ENCODE peak calls at places on chromosome 19, in ten cellular contexts. X, H, A, G, D, E, S, Z, L and U are unnamed samples.
A peak's percentile ranks its signal among the peaks of the same experiment; 100 is the strongest.

GRCh38 chr19:54248016-54248601 is 5.5 kb upstream of the LILRA6 start:
- DNase-seq in X (peak; percentile 26), H (no peak), A (no peak), G (peak; percentile 22), D (no peak), E (no peak), S (no peak), Z (no peak), L (peak; percentile 71), U (no peak)

GRCh38 chr19:1839658-1840540 is 8.4 kb downstream of the REXO1 start:
- DNase-seq in X (no peak), H (no peak), A (no peak), G (no peak), D (no peak), E (no peak), S (no peak), Z (no peak), L (no peak), U (no peak)

GRCh38 chr19:14550201-14550754 is 20.9 kb downstream of the TECR start:
- DNase-seq in X (no peak), H (peak; percentile 58), A (no peak), G (no peak), D (peak; percentile 46), E (no peak), S (no peak), Z (no peak), L (no peak), U (peak; percentile 72)

GRCh38 chr19:6423499-6424189 is 967 bp downstream of the KHSRP start:
- DNase-seq in X (peak; percentile 42), H (peak; percentile 43), A (no peak), G (peak; percentile 33), D (peak; percentile 78), E (no peak), S (no peak), Z (peak; percentile 75), L (peak; percentile 67), U (peak; percentile 33)

GRCh38 chr19:2026770-2027169 is 11.3 kb upstream of the BTBD2 start:
- DNase-seq in X (no peak), H (no peak), A (no peak), G (no peak), D (no peak), E (no peak), S (no peak), Z (no peak), L (no peak), U (no peak)

GRCh38 chr19:43408043-43408442 is 6.6 kb upstream of the TEX101 start:
- DNase-seq in X (no peak), H (no peak), A (no peak), G (no peak), D (no peak), E (no peak), S (no peak), Z (no peak), L (no peak), U (no peak)

GRCh38 chr19:13770013-13770635 is 4.1 kb upstream of the C19orf53 start:
- DNase-seq in X (no peak), H (no peak), A (no peak), G (no peak), D (no peak), E (no peak), S (no peak), Z (no peak), L (no peak), U (no peak)

GRCh38 chr19:2127758-2128157 is 23.6 kb downstream of the AP3D1 start:
- DNase-seq in X (no peak), H (no peak), A (no peak), G (no peak), D (no peak), E (no peak), S (peak; percentile 77), Z (no peak), L (no peak), U (no peak)

GRCh38 chr19:4506449-4507149 is 11.7 kb downstream of the PLIN4 start:
- DNase-seq in X (peak; percentile 80), H (peak; percentile 48), A (peak; percentile 8), G (peak; percentile 67), D (no peak), E (no peak), S (no peak), Z (no peak), L (no peak), U (peak; percentile 63)

GRCh38 chr19:42286349-42287016 is 15.4 kb upstream of the PRR19 start:
- DNase-seq in X (peak; percentile 27), H (no peak), A (no peak), G (no peak), D (peak; percentile 36), E (no peak), S (peak; percentile 57), Z (no peak), L (peak; percentile 80), U (no peak)

DNA sequence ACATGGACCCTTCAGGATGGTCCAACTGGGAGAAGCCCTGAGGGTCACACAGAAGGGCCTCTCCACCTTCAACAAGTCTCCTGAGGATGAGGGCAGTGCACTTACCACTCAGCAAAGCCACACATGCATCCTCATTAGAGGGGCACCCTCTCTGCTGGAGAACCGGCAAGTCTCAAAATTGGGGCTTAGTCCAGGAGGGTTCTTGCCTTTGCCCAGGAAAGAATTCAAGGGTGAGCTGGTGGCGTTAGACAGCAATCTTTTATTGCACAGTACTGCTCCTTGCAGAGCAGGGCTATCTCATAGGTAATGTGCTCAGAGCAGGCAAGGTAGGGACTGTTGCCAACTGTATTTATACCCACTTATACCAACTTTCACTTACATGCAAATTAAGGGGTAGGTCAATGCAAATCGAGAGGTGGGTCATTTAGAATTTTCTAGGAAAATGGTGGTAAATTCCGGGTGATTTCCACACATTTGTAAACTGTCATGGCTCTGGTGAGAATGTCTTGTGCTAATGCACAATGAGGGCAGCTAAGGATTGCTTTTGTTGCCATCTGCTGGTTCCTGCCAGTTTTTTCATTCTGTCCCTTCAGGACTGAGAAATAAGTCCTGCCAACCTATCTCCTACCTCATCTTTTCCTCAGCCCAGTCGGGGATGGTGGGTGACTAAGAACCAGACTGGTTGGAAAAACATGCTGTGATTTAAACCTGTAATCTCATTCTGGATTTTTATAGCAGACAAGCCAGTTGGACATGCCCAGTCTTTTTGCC is 27.8 kb upstream of the IGSF23 start:
- DNase-seq in X (peak; percentile 53), H (peak; percentile 54), A (no peak), G (peak; percentile 39), D (no peak), E (no peak), S (no peak), Z (no peak), L (no peak), U (peak; percentile 46)
- TF ChIP-seq CTCF in X (peak; percentile 19), H (peak; percentile 45), A (peak; percentile 29), G (peak; percentile 47), D (peak; percentile 1), E (peak; percentile 36), S (no peak), Z (no peak), L (no peak), U (peak; percentile 40)

GRCh38 chr19:3366104-3366760 is at the start of gene NFIC:
- DNase-seq in X (peak; percentile 79), H (peak; percentile 69), A (no peak), G (peak; percentile 69), D (peak; percentile 75), E (no peak), S (peak; percentile 84), Z (peak; percentile 54), L (peak; percentile 94), U (no peak)

GRCh38 chr19:3366761-3367571 is 583 bp downstream of the NFIC start:
- DNase-seq in X (no peak), H (peak; percentile 18), A (no peak), G (no peak), D (no peak), E (no peak), S (peak; percentile 63), Z (peak; percentile 65), L (peak; percentile 86), U (no peak)

GRCh38 chr19:3365093-3365446 is 1.3 kb upstream of the NFIC start:
- DNase-seq in X (no peak), H (no peak), A (no peak), G (no peak), D (no peak), E (no peak), S (no peak), Z (no peak), L (no peak), U (no peak)

GRCh38 chr19:3364501-3364858 is 1.9 kb upstream of the NFIC start:
- DNase-seq in X (no peak), H (no peak), A (no peak), G (no peak), D (no peak), E (no peak), S (no peak), Z (no peak), L (no peak), U (no peak)

GRCh38 chr19:3365447-3366103 is 808 bp upstream of the NFIC start:
- DNase-seq in X (peak; percentile 66), H (peak; percentile 52), A (no peak), G (no peak), D (no peak), E (no peak), S (peak; percentile 61), Z (no peak), L (peak; percentile 94), U (no peak)
- H3K27me3 ChIP-seq in X (no peaks in the 10 kb centered on the region), H (no peaks in the 10 kb centered on the region), A (no peaks in the 10 kb centered on the region), G (no peaks in the 10 kb centered on the region), D (peaks cover 92% of the 10 kb centered on the region), E (no peaks in the 10 kb centered on the region), S (no peaks in the 10 kb centered on the region), Z (peaks cover 100% of the 10 kb centered on the region), L (no peaks in the 10 kb centered on the region), U (no peaks in the 10 kb centered on the region)

DNA sequence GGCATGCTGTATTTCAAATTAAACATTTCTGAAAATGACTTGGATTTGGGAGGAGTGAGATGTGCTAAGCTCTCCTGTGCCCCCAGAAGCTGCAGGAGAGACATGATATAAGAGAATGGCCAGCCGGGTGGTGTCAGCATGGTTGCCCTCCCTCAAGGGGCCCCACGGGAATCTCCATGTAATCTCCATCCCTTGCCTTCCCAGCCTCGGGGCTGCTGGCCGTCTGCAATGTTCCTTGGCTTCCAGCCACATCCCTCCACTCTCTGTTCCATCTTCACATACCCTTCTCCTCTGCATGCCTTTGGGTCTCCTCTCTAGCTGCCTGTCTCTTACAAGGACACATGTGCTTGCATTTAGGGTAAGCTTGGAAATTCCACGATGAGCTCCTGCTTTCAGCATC is 172.0 kb downstream of the TSHZ3 start:
- DNase-seq in X (no peak), H (no peak), A (no peak), G (no peak), D (peak; percentile 32), E (no peak), S (no peak), Z (no peak), L (no peak), U (no peak)
- TF ChIP-seq CTCF in X (no peak), H (no peak), A (no peak), G (no peak), D (no peak), E (no peak), S (no peak), Z (no peak), L (no peak), U (no peak)

DNA sequence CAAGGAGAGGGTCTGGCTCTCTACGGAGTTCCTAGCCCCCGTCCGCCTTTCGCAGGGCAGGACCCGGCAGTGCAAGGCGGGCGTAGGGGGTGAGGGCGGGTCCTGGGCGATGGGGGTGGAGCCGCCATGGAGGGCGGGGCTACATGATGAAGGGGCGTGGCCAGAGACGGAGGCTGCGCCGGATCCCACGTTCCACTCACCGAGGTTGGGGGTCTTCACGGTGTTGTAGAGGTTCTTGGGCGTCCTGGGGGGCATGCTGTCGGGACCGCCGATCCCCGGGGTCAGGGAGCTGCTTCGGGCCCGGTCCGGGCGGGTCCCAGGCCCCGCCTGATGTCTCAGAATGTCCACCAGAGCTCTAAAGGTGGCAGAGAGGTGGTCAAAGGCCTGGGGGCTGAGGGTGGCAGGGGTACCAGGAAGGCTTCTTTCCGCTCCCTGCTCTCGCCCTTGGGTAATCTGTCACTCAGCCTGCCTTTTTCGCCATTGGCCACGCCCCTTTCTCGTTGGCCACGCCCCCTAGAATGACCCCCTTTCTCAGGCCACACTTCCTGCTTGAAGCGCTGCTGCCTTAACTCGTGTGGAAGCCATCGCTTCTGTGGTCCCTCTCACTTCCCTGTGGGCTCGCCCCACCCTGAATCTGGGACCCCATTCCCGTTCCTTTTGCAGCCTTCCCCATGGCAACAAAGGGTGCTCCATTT is 2.5 kb downstream of the SHISA7 start:
- DNase-seq in X (no peak), H (no peak), A (no peak), G (no peak), D (no peak), E (no peak), S (no peak), Z (peak; percentile 60), L (no peak), U (no peak)
- H3K27me3 ChIP-seq in X (peaks cover 60% of the 10 kb centered on the region), H (peaks cover 31% of the 10 kb centered on the region), A (peaks cover 49% of the 10 kb centered on the region), G (peaks cover 40% of the 10 kb centered on the region), D (peaks cover 58% of the 10 kb centered on the region), E (peaks cover 35% of the 10 kb centered on the region), S (peaks cover 85% of the 10 kb centered on the region), Z (peaks cover 86% of the 10 kb centered on the region), L (peaks cover 100% of the 10 kb centered on the region), U (peaks cover 35% of the 10 kb centered on the region)